ENCODE peak calls at places on chromosome 11, in four cellular contexts. W is CD4-positive, alpha-beta T cell; C is occipital lobe; S is stimulated activated CD8-positive, alpha-beta memory T cell treated with anti-CD3 and anti-CD28 coated beads, Interleukin-7, amount 100 ng/mL, for 48 hours. A is an unnamed sample.

GRCh38 chr11:118877487-118878173 is 6.1 kb upstream of the CXCR5 start:
- DNase-seq in W (no peak), C (no peak), S (no peak), A (no peak)

GRCh38 chr11:26841818-26842457 is 120.1 kb upstream of the SLC5A12 start:
- DNase-seq in C (no peak), S (no peak), W (no peak), A (no peak)

GRCh38 chr11:82906236-82906635 is 4.7 kb downstream of the DDIAS start:
- DNase-seq in C (no peak), S (no peak), W (no peak), A (no peak)

GRCh38 chr11:79156031-79156430 is 284.8 kb downstream of the TENM4 start:
- DNase-seq in S (no peak), W (no peak), C (no peak), A (peak; percentile 7)

GRCh38 chr11:69634590-69634989 is 6.4 kb upstream of the CCND1 start:
- DNase-seq in S (no peak), C (no peak), W (no peak), A (no peak)

GRCh38 chr11:34364102-34364501 is 6.3 kb upstream of the ABTB2 start:
- DNase-seq in W (no peak), C (no peak), S (no peak), A (no peak)

GRCh38 chr11:65766535-65766934 is 14.2 kb downstream of the AP5B1 start:
- DNase-seq in W (no peak), C (no peak), S (no peak), A (no peak)

GRCh38 chr11:93623179-93623578 is 38.3 kb upstream of the CEP295 start:
- DNase-seq in S (no peak), W (no peak), C (no peak), A (no peak)

GRCh38 chr11:120883404-120884135 is 140.3 kb upstream of the TBCEL start:
- DNase-seq in S (no peak), C (peak; percentile 40), W (no peak), A (peak; percentile 62)

GRCh38 chr11:114079406-114080072 is 20.0 kb downstream of the ZBTB16 start:
- DNase-seq in W (no peak), S (no peak), C (no peak), A (peak; percentile 31)

GRCh38 chr11:83319346-83319745 is 33.2 kb upstream of the CCDC90B start:
- DNase-seq in W (no peak), S (no peak), C (no peak), A (no peak)

GRCh38 chr11:69089258-69089657 is 40.5 kb downstream of the TPCN2 start:
- DNase-seq in S (no peak), W (no peak), C (no peak), A (no peak)

GRCh38 chr11:19444231-19444630 is 203.5 kb upstream of the E2F8 start:
- DNase-seq in C (no peak), W (no peak), S (no peak), A (no peak)

GRCh38 chr11:130178441-130178971 is 18.9 kb downstream of the ST14 start:
- DNase-seq in C (no peak), S (no peak), W (no peak), A (peak; percentile 63)

GRCh38 chr11:122796128-122796717 is 42.1 kb upstream of the CRTAM start:
- DNase-seq in S (peak; percentile 53), W (peak; percentile 64), C (no peak), A (peak; percentile 66)